ENCODE peak calls at places on chromosomes 11 and 22, in ten cellular contexts. Y is vagina, L is sigmoid colon, S is left ventricle myocardium inferior, O is GM13976, E is HFF-Myc, F is HCT116, T is AG10803, N is hepatocyte, D is cardiac muscle cell. B is an unnamed sample.

GRCh38 chr22:27420817-27421361 is 380.7 kb downstream of the MN1 start:
- DNase-seq in Y (no peak), L (peak; percentile 93), S (peak; percentile 84), O (no peak), E (peak; percentile 63), F (no peak), T (peak; percentile 97), N (peak; percentile 60), D (no peak), B (peak; percentile 52)

GRCh38 chr11:69417211-69418085 is 64.0 kb upstream of the LINC01488 start:
- DNase-seq in Y (no peak), L (peak; percentile 54), S (no peak), O (no peak), E (no peak), F (no peak), T (no peak), N (no peak), D (no peak), B (no peak)

GRCh38 chr11:63998558-63999348 is 12.5 kb downstream of the OTUB1 start:
- DNase-seq in Y (no peak), L (no peak), S (peak; percentile 38), O (no peak), E (no peak), F (no peak), T (no peak), N (no peak), D (no peak), B (no peak)

GRCh38 chr11:37500425-37500824 is 902.4 kb upstream of the RAG2 start:
- DNase-seq in Y (no peak), L (no peak), S (no peak), O (no peak), E (no peak), F (no peak), T (no peak), N (peak; percentile 39), D (no peak), B (no peak)

GRCh38 chr22:42994917-42995562 is 19.9 kb downstream of the PACSIN2 start:
- DNase-seq in Y (no peak), L (peak; percentile 88), S (no peak), O (peak; percentile 53), E (no peak), F (no peak), T (peak; percentile 93), N (peak; percentile 87), D (peak; percentile 37), B (peak; percentile 76)

GRCh38 chr11:18064450-18065048 is 18.5 kb upstream of the TPH1 start:
- DNase-seq in Y (no peak), L (no peak), S (no peak), O (no peak), E (no peak), F (no peak), T (no peak), N (no peak), D (no peak), B (no peak)

GRCh38 chr11:72116019-72116755 is 3.7 kb upstream of the ANAPC15 start:
- DNase-seq in Y (no peak), L (no peak), S (no peak), O (no peak), E (no peak), F (no peak), T (no peak), N (no peak), D (no peak), B (no peak)

GRCh38 chr22:47129902-47130301 is 367.5 kb downstream of the TBC1D22A start:
- DNase-seq in Y (no peak), L (no peak), S (peak; percentile 7), O (no peak), E (no peak), F (peak; percentile 94), T (no peak), N (peak; percentile 77), D (no peak), B (peak; percentile 87)

GRCh38 chr11:9178716-9179115 is 86.4 kb downstream of the DENND5A start:
- DNase-seq in Y (no peak), L (no peak), S (no peak), O (no peak), E (no peak), F (no peak), T (no peak), N (no peak), D (no peak), B (no peak)

GRCh38 chr11:94134651-94135512 is 6.2 kb downstream of the PANX1 start:
- DNase-seq in Y (no peak), L (peak; percentile 87), S (peak; percentile 73), O (peak; percentile 50), E (peak; percentile 69), F (no peak), T (peak; percentile 91), N (peak; percentile 50), D (no peak), B (peak; percentile 51)

GRCh38 chr22:29149841-29150555 is 55.7 kb upstream of the EMID1 start:
- DNase-seq in Y (no peak), L (peak; percentile 66), S (peak; percentile 43), O (no peak), E (no peak), F (no peak), T (no peak), N (no peak), D (no peak), B (no peak)

GRCh38 chr11:100867601-100868000 is 180.5 kb downstream of the ARHGAP42 start:
- DNase-seq in Y (no peak), L (no peak), S (no peak), O (no peak), E (no peak), F (no peak), T (no peak), N (no peak), D (no peak), B (no peak)

GRCh38 chr11:134509381-134510068 is 97.5 kb upstream of the B3GAT1 start:
- DNase-seq in Y (no peak), L (no peak), S (no peak), O (no peak), E (no peak), F (no peak), T (no peak), N (no peak), D (no peak), B (no peak)

GRCh38 chr11:67449116-67449844 is 3.2 kb downstream of the GPR152 start:
- DNase-seq in Y (no peak), L (no peak), S (no peak), O (no peak), E (no peak), F (no peak), T (no peak), N (no peak), D (no peak), B (no peak)

GRCh38 chr22:48244388-48245118 is 1482.1 kb downstream of the TBC1D22A start:
- DNase-seq in Y (no peak), L (no peak), S (no peak), O (no peak), E (no peak), F (no peak), T (no peak), N (no peak), D (no peak), B (peak; percentile 9)

GRCh38 chr11:43576834-43577521 is 103.6 kb upstream of the HSD17B12 start:
- DNase-seq in Y (no peak), L (no peak), S (peak; percentile 35), O (peak; percentile 58), E (no peak), F (peak; percentile 12), T (peak; percentile 46), N (peak; percentile 73), D (peak; percentile 89), B (peak; percentile 57)

GRCh38 chr11:72238040-72238450 is 5.9 kb downstream of the PHOX2A start:
- DNase-seq in Y (no peak), L (peak; percentile 90), S (no peak), O (peak; percentile 89), E (no peak), F (peak; percentile 44), T (peak; percentile 61), N (peak; percentile 82), D (peak; percentile 84), B (peak; percentile 70)

GRCh38 chr11:27421819-27422494 is 50.6 kb downstream of the LGR4 start:
- DNase-seq in Y (no peak), L (no peak), S (no peak), O (no peak), E (no peak), F (no peak), T (no peak), N (no peak), D (no peak), B (no peak)
- TF ChIP-seq CTCF in Y (no peak), L (no peak), S (no peak), O (no peak), E (no peak), F (no peak), T (no peak), N (no peak), D (no peak), B (no peak)

GRCh38 chr11:27703453-27703852 is 3.2 kb upstream of the BDNF start:
- DNase-seq in Y (no peak), L (no peak), S (no peak), O (no peak), E (no peak), F (no peak), T (peak; percentile 59), N (no peak), D (no peak), B (no peak)
- TF ChIP-seq CTCF in Y (no peak), L (no peak), S (no peak), O (no peak), E (no peak), F (peak; percentile 9), T (peak; percentile 39), N (peak; percentile 32), D (no peak), B (no peak)

GRCh38 chr11:116424615-116425261 is 348.0 kb downstream of the BUD13 start:
- DNase-seq in Y (no peak), L (no peak), S (no peak), O (no peak), E (no peak), F (no peak), T (no peak), N (peak; percentile 48), D (peak; percentile 20), B (no peak)

GRCh38 chr11:116420770-116421528 is 351.8 kb downstream of the BUD13 start:
- DNase-seq in Y (no peak), L (peak; percentile 50), S (no peak), O (no peak), E (no peak), F (peak; percentile 10), T (no peak), N (peak; percentile 62), D (peak; percentile 11), B (no peak)

GRCh38 chr11:116421529-116422185 is 351.1 kb downstream of the BUD13 start:
- DNase-seq in Y (no peak), L (peak; percentile 52), S (no peak), O (no peak), E (no peak), F (no peak), T (no peak), N (no peak), D (no peak), B (no peak)

GRCh38 chr11:116422556-116422955 is 350.2 kb downstream of the BUD13 start:
- DNase-seq in Y (no peak), L (peak; percentile 66), S (no peak), O (no peak), E (no peak), F (no peak), T (no peak), N (no peak), D (no peak), B (no peak)

GRCh38 chr11:116422976-116423375 is 349.8 kb downstream of the BUD13 start:
- DNase-seq in Y (no peak), L (no peak), S (no peak), O (no peak), E (no peak), F (no peak), T (no peak), N (no peak), D (peak; percentile 67), B (no peak)
- TF ChIP-seq CTCF in Y (no peak), L (no peak), S (no peak), O (no peak), E (no peak), F (no peak), T (no peak), N (no peak), D (no peak), B (no peak)

GRCh38 chr11:1756024-1756561 is 5.7 kb upstream of the IFITM10 start:
- DNase-seq in Y (no peak), L (no peak), S (no peak), O (no peak), E (no peak), F (no peak), T (no peak), N (no peak), D (no peak), B (no peak)
- TF ChIP-seq CTCF in Y (no peak), L (no peak), S (no peak), O (no peak), E (no peak), F (no peak), T (no peak), N (no peak), D (no peak), B (no peak)

B was measured in colonic mucosa.